ENCODE peak calls at places on chromosomes 6 and 20, in five cellular contexts. One of them, this sample, is unnamed.

GRCh38 chr6:161057103-161058091 is 65.8 kb downstream of the MAP3K4 start:
- DNase-seq in activated effector memory CD4-positive, alpha-beta T cell treated with Interleukin-2 at 50 U/mL for 16 hours: no peak
- DNase-seq in stimulated activated CD8-positive, alpha-beta memory T cell treated with anti-CD3 and anti-CD28 coated beads, Interleukin-15, amount 100 ng/mL, for 24 hours: no peak
- DNase-seq in ELF-1: no peak
- DNase-seq in brain microvascular endothelial cell: no peak
- DNase-seq in this sample: no peak

GRCh38 chr6:169212436-169212835 is 41.2 kb downstream of the THBS2 start:
- DNase-seq in activated effector memory CD4-positive, alpha-beta T cell treated with Interleukin-2 at 50 U/mL for 16 hours: no peak
- DNase-seq in stimulated activated CD8-positive, alpha-beta memory T cell treated with anti-CD3 and anti-CD28 coated beads, Interleukin-15, amount 100 ng/mL, for 24 hours: no peak
- DNase-seq in ELF-1: no peak
- DNase-seq in brain microvascular endothelial cell: no peak
- DNase-seq in this sample: no peak

GRCh38 chr20:17226410-17227198 is at the start of gene PCSK2:
- DNase-seq in activated effector memory CD4-positive, alpha-beta T cell treated with Interleukin-2 at 50 U/mL for 16 hours: no peak
- DNase-seq in stimulated activated CD8-positive, alpha-beta memory T cell treated with anti-CD3 and anti-CD28 coated beads, Interleukin-15, amount 100 ng/mL, for 24 hours: no peak
- DNase-seq in ELF-1: peak
- DNase-seq in brain microvascular endothelial cell: peak
- DNase-seq in this sample: peak

GRCh38 chr6:106512048-106512957 is 117.0 kb downstream of the RTN4IP1 start:
- DNase-seq in activated effector memory CD4-positive, alpha-beta T cell treated with Interleukin-2 at 50 U/mL for 16 hours: peak
- DNase-seq in stimulated activated CD8-positive, alpha-beta memory T cell treated with anti-CD3 and anti-CD28 coated beads, Interleukin-15, amount 100 ng/mL, for 24 hours: no peak
- DNase-seq in ELF-1: peak
- DNase-seq in brain microvascular endothelial cell: no peak
- DNase-seq in this sample: peak

GRCh38 chr20:50690979-50691584 is at the start of gene RIPOR3:
- DNase-seq in activated effector memory CD4-positive, alpha-beta T cell treated with Interleukin-2 at 50 U/mL for 16 hours: no peak
- DNase-seq in stimulated activated CD8-positive, alpha-beta memory T cell treated with anti-CD3 and anti-CD28 coated beads, Interleukin-15, amount 100 ng/mL, for 24 hours: no peak
- DNase-seq in ELF-1: no peak
- DNase-seq in brain microvascular endothelial cell: no peak
- DNase-seq in this sample: peak

GRCh38 chr6:9456241-9456658 is 958.6 kb downstream of the TFAP2A start:
- DNase-seq in activated effector memory CD4-positive, alpha-beta T cell treated with Interleukin-2 at 50 U/mL for 16 hours: no peak
- DNase-seq in stimulated activated CD8-positive, alpha-beta memory T cell treated with anti-CD3 and anti-CD28 coated beads, Interleukin-15, amount 100 ng/mL, for 24 hours: no peak
- DNase-seq in ELF-1: peak
- DNase-seq in brain microvascular endothelial cell: no peak
- DNase-seq in this sample: no peak

GRCh38 chr6:150116195-150116800 is 26.5 kb upstream of the PPP1R14C start:
- DNase-seq in activated effector memory CD4-positive, alpha-beta T cell treated with Interleukin-2 at 50 U/mL for 16 hours: no peak
- DNase-seq in stimulated activated CD8-positive, alpha-beta memory T cell treated with anti-CD3 and anti-CD28 coated beads, Interleukin-15, amount 100 ng/mL, for 24 hours: no peak
- DNase-seq in ELF-1: no peak
- DNase-seq in brain microvascular endothelial cell: no peak
- DNase-seq in this sample: no peak

GRCh38 chr6:140581601-140582000 is 1207.2 kb upstream of the CITED2 start:
- DNase-seq in activated effector memory CD4-positive, alpha-beta T cell treated with Interleukin-2 at 50 U/mL for 16 hours: no peak
- DNase-seq in stimulated activated CD8-positive, alpha-beta memory T cell treated with anti-CD3 and anti-CD28 coated beads, Interleukin-15, amount 100 ng/mL, for 24 hours: no peak
- DNase-seq in ELF-1: no peak
- DNase-seq in brain microvascular endothelial cell: no peak
- DNase-seq in this sample: no peak

GRCh38 chr6:170316071-170316470 is 9.5 kb downstream of the FAM120B start:
- DNase-seq in activated effector memory CD4-positive, alpha-beta T cell treated with Interleukin-2 at 50 U/mL for 16 hours: no peak
- DNase-seq in stimulated activated CD8-positive, alpha-beta memory T cell treated with anti-CD3 and anti-CD28 coated beads, Interleukin-15, amount 100 ng/mL, for 24 hours: no peak
- DNase-seq in ELF-1: no peak
- DNase-seq in brain microvascular endothelial cell: peak
- DNase-seq in this sample: no peak

GRCh38 chr20:46965477-46965876 is 70.8 kb downstream of the EYA2 start:
- DNase-seq in activated effector memory CD4-positive, alpha-beta T cell treated with Interleukin-2 at 50 U/mL for 16 hours: no peak
- DNase-seq in stimulated activated CD8-positive, alpha-beta memory T cell treated with anti-CD3 and anti-CD28 coated beads, Interleukin-15, amount 100 ng/mL, for 24 hours: no peak
- DNase-seq in ELF-1: no peak
- DNase-seq in brain microvascular endothelial cell: no peak
- DNase-seq in this sample: no peak

GRCh38 chr6:168045706-168046620 is 33.0 kb downstream of the FRMD1 start:
- DNase-seq in activated effector memory CD4-positive, alpha-beta T cell treated with Interleukin-2 at 50 U/mL for 16 hours: no peak
- DNase-seq in stimulated activated CD8-positive, alpha-beta memory T cell treated with anti-CD3 and anti-CD28 coated beads, Interleukin-15, amount 100 ng/mL, for 24 hours: no peak
- DNase-seq in ELF-1: no peak
- DNase-seq in brain microvascular endothelial cell: no peak
- DNase-seq in this sample: no peak

GRCh38 chr6:586553-586952 is 70.3 kb downstream of the HUS1B start:
- DNase-seq in activated effector memory CD4-positive, alpha-beta T cell treated with Interleukin-2 at 50 U/mL for 16 hours: no peak
- DNase-seq in stimulated activated CD8-positive, alpha-beta memory T cell treated with anti-CD3 and anti-CD28 coated beads, Interleukin-15, amount 100 ng/mL, for 24 hours: no peak
- DNase-seq in ELF-1: no peak
- DNase-seq in brain microvascular endothelial cell: no peak
- DNase-seq in this sample: no peak

GRCh38 chr6:152129606-152130249 is 322.2 kb downstream of the ESR1 start:
- DNase-seq in activated effector memory CD4-positive, alpha-beta T cell treated with Interleukin-2 at 50 U/mL for 16 hours: no peak
- DNase-seq in stimulated activated CD8-positive, alpha-beta memory T cell treated with anti-CD3 and anti-CD28 coated beads, Interleukin-15, amount 100 ng/mL, for 24 hours: no peak
- DNase-seq in ELF-1: peak
- DNase-seq in brain microvascular endothelial cell: no peak
- DNase-seq in this sample: no peak

GRCh38 chr20:63847374-63848002 is 13.8 kb upstream of the ABHD16B start:
- DNase-seq in activated effector memory CD4-positive, alpha-beta T cell treated with Interleukin-2 at 50 U/mL for 16 hours: no peak
- DNase-seq in stimulated activated CD8-positive, alpha-beta memory T cell treated with anti-CD3 and anti-CD28 coated beads, Interleukin-15, amount 100 ng/mL, for 24 hours: no peak
- DNase-seq in ELF-1: peak
- DNase-seq in brain microvascular endothelial cell: no peak
- DNase-seq in this sample: no peak

GRCh38 chr6:134147033-134147533 is 94.7 kb upstream of the SLC2A12 start:
- DNase-seq in activated effector memory CD4-positive, alpha-beta T cell treated with Interleukin-2 at 50 U/mL for 16 hours: no peak
- DNase-seq in stimulated activated CD8-positive, alpha-beta memory T cell treated with anti-CD3 and anti-CD28 coated beads, Interleukin-15, amount 100 ng/mL, for 24 hours: no peak
- DNase-seq in ELF-1: no peak
- DNase-seq in brain microvascular endothelial cell: no peak
- DNase-seq in this sample: no peak

GRCh38 chr20:3660262-3661059 is 2.7 kb downstream of the GFRA4 start:
- DNase-seq in activated effector memory CD4-positive, alpha-beta T cell treated with Interleukin-2 at 50 U/mL for 16 hours: no peak
- DNase-seq in stimulated activated CD8-positive, alpha-beta memory T cell treated with anti-CD3 and anti-CD28 coated beads, Interleukin-15, amount 100 ng/mL, for 24 hours: no peak
- DNase-seq in ELF-1: no peak
- DNase-seq in brain microvascular endothelial cell: no peak
- DNase-seq in this sample: no peak

GRCh38 chr6:90948540-90948939 is 361.7 kb upstream of the MAP3K7 start:
- DNase-seq in activated effector memory CD4-positive, alpha-beta T cell treated with Interleukin-2 at 50 U/mL for 16 hours: no peak
- DNase-seq in stimulated activated CD8-positive, alpha-beta memory T cell treated with anti-CD3 and anti-CD28 coated beads, Interleukin-15, amount 100 ng/mL, for 24 hours: no peak
- DNase-seq in ELF-1: no peak
- DNase-seq in brain microvascular endothelial cell: no peak
- DNase-seq in this sample: no peak

GRCh38 chr6:474454-475185 is 83.1 kb downstream of the IRF4 start:
- DNase-seq in activated effector memory CD4-positive, alpha-beta T cell treated with Interleukin-2 at 50 U/mL for 16 hours: peak
- DNase-seq in stimulated activated CD8-positive, alpha-beta memory T cell treated with anti-CD3 and anti-CD28 coated beads, Interleukin-15, amount 100 ng/mL, for 24 hours: peak
- DNase-seq in ELF-1: peak
- DNase-seq in brain microvascular endothelial cell: peak
- DNase-seq in this sample: no peak

GRCh38 chr20:50585214-50585613 is 75.0 kb downstream of the PTPN1 start:
- DNase-seq in activated effector memory CD4-positive, alpha-beta T cell treated with Interleukin-2 at 50 U/mL for 16 hours: no peak
- DNase-seq in stimulated activated CD8-positive, alpha-beta memory T cell treated with anti-CD3 and anti-CD28 coated beads, Interleukin-15, amount 100 ng/mL, for 24 hours: no peak
- DNase-seq in ELF-1: no peak
- DNase-seq in brain microvascular endothelial cell: no peak
- DNase-seq in this sample: no peak

GRCh38 chr20:53376021-53376420 is 217.6 kb downstream of the ZNF217 start:
- DNase-seq in activated effector memory CD4-positive, alpha-beta T cell treated with Interleukin-2 at 50 U/mL for 16 hours: no peak
- DNase-seq in stimulated activated CD8-positive, alpha-beta memory T cell treated with anti-CD3 and anti-CD28 coated beads, Interleukin-15, amount 100 ng/mL, for 24 hours: no peak
- DNase-seq in ELF-1: no peak
- DNase-seq in brain microvascular endothelial cell: no peak
- DNase-seq in this sample: no peak

GRCh38 chr6:8415913-8416312 is 19.4 kb downstream of the SLC35B3 start:
- DNase-seq in activated effector memory CD4-positive, alpha-beta T cell treated with Interleukin-2 at 50 U/mL for 16 hours: no peak
- DNase-seq in stimulated activated CD8-positive, alpha-beta memory T cell treated with anti-CD3 and anti-CD28 coated beads, Interleukin-15, amount 100 ng/mL, for 24 hours: no peak
- DNase-seq in ELF-1: no peak
- DNase-seq in brain microvascular endothelial cell: no peak
- DNase-seq in this sample: no peak

GRCh38 chr20:48178607-48179006 is 393.3 kb upstream of the SULF2 start:
- DNase-seq in activated effector memory CD4-positive, alpha-beta T cell treated with Interleukin-2 at 50 U/mL for 16 hours: no peak
- DNase-seq in stimulated activated CD8-positive, alpha-beta memory T cell treated with anti-CD3 and anti-CD28 coated beads, Interleukin-15, amount 100 ng/mL, for 24 hours: no peak
- DNase-seq in ELF-1: peak
- DNase-seq in brain microvascular endothelial cell: no peak
- DNase-seq in this sample: no peak

GRCh38 chr6:148830614-148831013 is 83.8 kb downstream of the UST start:
- DNase-seq in activated effector memory CD4-positive, alpha-beta T cell treated with Interleukin-2 at 50 U/mL for 16 hours: no peak
- DNase-seq in stimulated activated CD8-positive, alpha-beta memory T cell treated with anti-CD3 and anti-CD28 coated beads, Interleukin-15, amount 100 ng/mL, for 24 hours: no peak
- DNase-seq in ELF-1: no peak
- DNase-seq in brain microvascular endothelial cell: no peak
- DNase-seq in this sample: no peak

GRCh38 chr6:134564705-134565104 is 246.8 kb upstream of the SGK1 start:
- DNase-seq in activated effector memory CD4-positive, alpha-beta T cell treated with Interleukin-2 at 50 U/mL for 16 hours: no peak
- DNase-seq in stimulated activated CD8-positive, alpha-beta memory T cell treated with anti-CD3 and anti-CD28 coated beads, Interleukin-15, amount 100 ng/mL, for 24 hours: no peak
- DNase-seq in ELF-1: no peak
- DNase-seq in brain microvascular endothelial cell: no peak
- DNase-seq in this sample: no peak